ENCODE peak calls at places on chromosomes 5 and 9, in six cellular contexts. X is H1, K is K562, F is HL-60, D is HepG2, P is SK-N-SH. Q is an unnamed sample.
A peak's percentile ranks its signal among the peaks of the same experiment; 100 is the strongest.

GRCh38 chr5:155406815-155407214 is 393.3 kb downstream of the KIF4B start:
- DNase-seq in F (no peak), X (no peak), P (no peak), D (no peak), K (no peak), Q (no peak)

GRCh38 chr9:113381909-113382411 is 5.2 kb upstream of the HDHD3 start:
- DNase-seq in F (peak; percentile 26), K (no peak), P (no peak), X (no peak), D (peak; percentile 89), Q (no peak)

GRCh38 chr5:166324372-166324771 is 1967.1 kb upstream of the WWC1 start:
- DNase-seq in F (no peak), K (no peak), X (peak; percentile 2), D (no peak), P (no peak), Q (no peak)

GRCh38 chr5:83983852-83984251 is 263.2 kb upstream of the HAPLN1 start:
- DNase-seq in P (no peak), F (no peak), X (no peak), D (no peak), K (no peak), Q (no peak)

GRCh38 chr5:150573216-150573615 is 65.3 kb downstream of the NDST1 start:
- DNase-seq in F (no peak), D (no peak), K (no peak), X (no peak), P (no peak), Q (no peak)

GRCh38 chr5:43389679-43390329 is 22.4 kb downstream of the CCL28 start:
- DNase-seq in K (peak; percentile 77), D (peak; percentile 87), P (peak; percentile 76), X (peak; percentile 46), F (peak; percentile 87), Q (peak; percentile 40)

GRCh38 chr5:56818409-56819026 is 3.2 kb downstream of the MAP3K1 start:
- DNase-seq in F (no peak), X (no peak), K (no peak), D (no peak), P (no peak), Q (no peak)

GRCh38 chr9:108776920-108777650 is 78.7 kb downstream of the ACTL7B start:
- DNase-seq in D (peak; percentile 81), P (no peak), F (no peak), X (no peak), K (no peak), Q (no peak)

GRCh38 chr5:93328833-93329232 is 252.2 kb downstream of the NR2F1-AS1 start:
- DNase-seq in P (no peak), X (no peak), K (no peak), D (no peak), F (no peak), Q (no peak)

GRCh38 chr5:170745481-170746061 is 38.0 kb upstream of the GABRP start:
- DNase-seq in P (peak; percentile 86), X (peak; percentile 80), F (no peak), D (no peak), K (no peak), Q (no peak)

GRCh38 chr9:99389087-99390033 is 167.3 kb downstream of the SEC61B start:
- DNase-seq in K (no peak), X (no peak), P (no peak), D (no peak), F (no peak), Q (no peak)

GRCh38 chr5:137672001-137672400 is 63.9 kb downstream of the KLHL3 start:
- DNase-seq in D (no peak), P (no peak), F (no peak), X (no peak), K (no peak), Q (no peak)

GRCh38 chr9:125889524-125890473 is 142.6 kb downstream of the PBX3 start:
- DNase-seq in P (peak; percentile 76), F (peak; percentile 9), K (no peak), X (no peak), D (no peak), Q (no peak)

GRCh38 chr5:154788212-154788611 is 33.0 kb downstream of the LARP1 start:
- DNase-seq in P (no peak), F (no peak), X (no peak), D (no peak), K (no peak), Q (no peak)

GRCh38 chr5:163993126-163993525 is 487.7 kb downstream of the MAT2B start:
- DNase-seq in P (no peak), X (no peak), K (no peak), F (no peak), D (no peak), Q (no peak)

DNA sequence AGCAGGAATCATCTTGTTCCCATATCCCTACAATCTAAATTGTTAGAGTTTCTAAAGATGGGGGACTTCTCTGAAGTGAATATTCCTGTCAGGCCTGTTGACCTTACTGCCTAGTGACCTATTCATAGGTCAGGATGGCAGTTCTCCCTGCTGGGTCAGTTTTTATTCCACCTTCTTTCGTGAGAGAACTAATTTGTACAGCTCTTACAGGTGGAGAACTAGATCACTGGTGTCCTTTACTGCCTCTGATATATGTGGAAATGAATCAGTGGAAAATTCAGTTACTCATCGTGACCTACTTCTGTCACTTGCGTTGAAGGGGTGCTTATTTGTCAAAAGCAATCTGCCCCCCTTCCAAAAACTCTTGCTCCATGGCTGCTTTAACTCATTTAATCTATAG is 164.9 kb downstream of the CD180 start:
- DNase-seq in F (no peak), P (no peak), K (no peak), D (no peak), X (no peak), Q (no peak)
- TF ChIP-seq POLR2AphosphoS5 in F (no peak), P (no peak), K (no peak), D (no peak), X (no peak), Q (no peak)

GRCh38 chr5:75847561-75848021 is 130.4 kb upstream of the POC5 start:
- DNase-seq in X (no peak), F (no peak), K (no peak), P (no peak), D (no peak), Q (peak; percentile 83)

GRCh38 chr5:75848077-75848476 is 130.8 kb upstream of the POC5 start:
- DNase-seq in P (no peak), F (no peak), D (no peak), K (no peak), X (no peak), Q (no peak)

GRCh38 chr5:75843319-75843718 is 126.1 kb upstream of the POC5 start:
- DNase-seq in X (no peak), P (no peak), D (no peak), K (no peak), F (no peak), Q (no peak)

GRCh38 chr5:75839547-75839946 is 122.3 kb upstream of the POC5 start:
- DNase-seq in D (no peak), P (no peak), K (no peak), X (no peak), F (no peak), Q (no peak)

DNA sequence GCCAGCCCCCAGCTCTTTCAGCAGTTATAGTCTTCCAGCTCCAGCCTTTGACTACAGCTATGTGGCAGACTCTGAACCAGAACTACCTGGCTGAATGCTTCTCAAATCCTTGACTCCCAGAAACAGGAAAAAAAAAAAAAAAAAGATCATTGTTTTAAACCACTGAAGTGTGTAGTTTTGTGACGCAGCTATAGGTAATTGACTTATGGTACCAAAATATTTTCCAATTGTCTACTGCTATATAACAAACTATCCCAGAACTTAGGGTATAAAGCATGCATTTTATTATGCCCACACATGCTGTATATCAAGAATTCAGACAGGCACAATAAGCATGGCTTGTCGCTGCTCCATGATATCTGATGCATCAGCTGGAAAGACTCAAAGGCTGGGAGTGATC is 127.1 kb upstream of the POC5 start:
- DNase-seq in K (no peak), P (no peak), X (no peak), F (no peak), D (no peak), Q (no peak)
- TF ChIP-seq GABPA in K (no peak), P (no peak), X (no peak), F (no peak), D (no peak), Q (no peak)

GRCh38 chr9:100408541-100409175 is 18.3 kb upstream of the MSANTD3 start:
- DNase-seq in F (no peak), P (no peak), X (no peak), K (no peak), D (no peak), Q (no peak)

GRCh38 chr9:100413839-100414420 is 13.0 kb upstream of the MSANTD3 start:
- DNase-seq in D (no peak), F (no peak), X (no peak), K (no peak), P (no peak), Q (no peak)

GRCh38 chr9:100409176-100409556 is 17.8 kb upstream of the MSANTD3 start:
- DNase-seq in D (no peak), X (no peak), F (no peak), P (no peak), K (no peak), Q (no peak)

GRCh38 chr9:100406962-100407361 is 20.0 kb upstream of the MSANTD3 start:
- DNase-seq in K (no peak), D (no peak), F (no peak), X (no peak), P (no peak), Q (no peak)

DNA sequence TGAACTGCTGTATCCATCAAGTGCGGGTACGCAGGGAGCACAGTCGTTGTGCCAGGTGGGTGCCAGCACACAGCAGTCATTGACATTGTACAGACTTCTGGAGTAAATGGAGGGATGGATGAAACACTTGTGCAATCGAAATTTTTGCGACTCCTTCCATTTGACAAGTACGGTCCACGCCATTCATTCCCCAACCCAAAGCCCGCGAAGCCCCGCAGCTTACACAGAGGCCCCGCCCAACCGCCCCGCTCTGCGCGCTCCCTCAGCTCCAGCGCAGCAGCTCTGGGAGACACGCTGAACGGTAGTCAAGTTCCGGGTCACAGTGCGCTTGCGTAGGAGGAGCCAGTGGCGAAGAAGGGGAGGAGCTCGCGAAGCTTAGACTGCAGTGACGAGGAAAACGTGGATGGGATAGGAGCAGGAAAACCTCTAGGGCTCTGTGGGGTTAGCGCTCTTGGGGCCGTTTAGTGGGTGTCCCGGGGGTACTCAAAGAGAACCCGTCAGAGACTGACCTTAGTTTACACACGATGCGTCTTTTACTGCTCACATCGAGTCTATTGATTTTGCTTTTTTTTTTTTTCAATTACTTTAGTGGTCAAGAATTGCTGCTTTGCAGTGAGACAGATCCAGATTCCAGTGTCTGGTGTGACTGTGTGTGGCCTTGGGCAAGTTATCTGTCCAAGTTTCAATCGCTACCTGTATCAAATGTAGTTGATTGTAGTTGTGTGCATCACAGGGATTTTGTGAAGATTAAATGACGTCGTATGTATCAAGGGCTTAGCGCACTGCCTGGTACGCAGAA is 15.3 kb upstream of the MSANTD3 start:
- DNase-seq in F (peak; percentile 94), K (no peak), P (peak; percentile 94), D (peak; percentile 89), X (peak; percentile 79), Q (peak; percentile 66)
- TF ChIP-seq POLR2AphosphoS5 in F (peak; percentile 76), K (no peak), P (peak; percentile 89), D (peak; percentile 90), X (peak; percentile 75), Q (peak; percentile 62)

DNA sequence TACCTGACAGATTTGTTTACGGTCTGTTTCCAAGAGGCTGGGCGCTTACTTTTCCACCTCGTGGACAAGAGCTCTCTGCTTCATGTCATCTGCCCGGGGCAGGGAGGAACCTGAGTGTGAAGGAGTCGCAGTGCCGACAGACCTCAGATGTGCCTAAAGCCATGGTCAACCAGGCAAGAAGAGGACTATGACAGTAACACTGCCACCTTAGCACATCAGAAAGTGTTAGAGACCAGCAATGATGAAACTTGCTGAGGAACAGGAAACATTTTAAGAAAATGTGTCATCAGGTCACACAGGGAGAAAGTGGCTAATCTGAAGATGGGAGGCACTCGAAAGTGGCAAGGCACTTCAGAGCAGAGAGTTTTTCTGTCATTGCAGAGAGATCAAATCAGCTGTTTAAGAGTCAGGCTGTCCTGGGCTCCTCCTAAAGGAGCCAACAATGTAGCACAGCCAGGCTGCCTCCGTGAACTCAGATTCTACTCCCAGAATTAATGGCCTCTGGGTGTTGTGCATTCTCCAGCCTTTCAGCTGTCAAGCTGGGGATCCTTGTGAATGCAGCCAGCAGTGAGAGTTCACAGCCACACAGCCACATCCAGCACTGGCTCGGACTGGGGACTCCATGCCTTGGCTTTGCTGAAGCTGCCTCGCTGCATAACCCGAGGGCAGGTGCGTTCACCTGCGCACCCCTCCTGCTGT is 94.6 kb downstream of the RAPGEF1 start:
- DNase-seq in P (no peak), D (no peak), F (no peak), X (no peak), K (no peak), Q (no peak)
- TF ChIP-seq GABPA in P (no peak), D (no peak), F (no peak), X (no peak), K (no peak), Q (no peak)

Q was measured in GM12878.